ENCODE peak calls at places on chromosomes 1 and 21, in ten cellular contexts. G, F, X, Q, U, W, M, N, H and P are unnamed samples.

GRCh38 chr1:20551945-20552727 is at the start of gene FAM43B:
- DNase-seq in G (no peak), F (no peak), X (peak), Q (peak), U (peak), W (peak), M (no peak), N (no peak), H (no peak), P (no peak)

GRCh38 chr1:209860293-209860881 is 32.6 kb downstream of the UTP25 start:
- DNase-seq in G (peak), F (no peak), X (peak), Q (peak), U (peak), W (peak), M (peak), N (peak), H (peak), P (peak)

GRCh38 chr1:245648749-245649517 is 494.1 kb downstream of the KIF26B start:
- DNase-seq in G (no peak), F (no peak), X (no peak), Q (no peak), U (peak), W (no peak), M (no peak), N (no peak), H (no peak), P (no peak)

GRCh38 chr1:232950919-232951579 is 638 bp downstream of the NTPCR start:
- DNase-seq in G (no peak), F (no peak), X (peak), Q (peak), U (no peak), W (no peak), M (no peak), N (no peak), H (no peak), P (peak)

GRCh38 chr1:234208791-234209190 is 164.5 kb upstream of the COA6 start:
- DNase-seq in G (no peak), F (no peak), X (no peak), Q (no peak), U (no peak), W (no peak), M (no peak), N (no peak), H (no peak), P (no peak)

GRCh38 chr1:205637854-205638468 is 6.2 kb upstream of the ELK4 start:
- DNase-seq in G (no peak), F (no peak), X (no peak), Q (no peak), U (no peak), W (no peak), M (no peak), N (no peak), H (no peak), P (no peak)

GRCh38 chr1:22710688-22711024 is at the start of gene EPHB2:
- DNase-seq in G (no peak), F (no peak), X (no peak), Q (peak), U (no peak), W (no peak), M (no peak), N (peak), H (peak), P (no peak)

GRCh38 chr1:158053276-158053675 is 59.8 kb downstream of the KIRREL1 start:
- DNase-seq in G (no peak), F (no peak), X (no peak), Q (no peak), U (no peak), W (no peak), M (no peak), N (no peak), H (no peak), P (no peak)

GRCh38 chr1:22450421-22451021 is 1.1 kb upstream of the ZBTB40 start:
- DNase-seq in G (peak), F (no peak), X (no peak), Q (no peak), U (peak), W (no peak), M (no peak), N (no peak), H (no peak), P (no peak)

GRCh38 chr1:178262101-178262500 is 168.2 kb downstream of the RASAL2 start:
- DNase-seq in G (peak), F (no peak), X (no peak), Q (peak), U (no peak), W (no peak), M (no peak), N (peak), H (no peak), P (no peak)

GRCh38 chr1:220954321-220954720 is 75.1 kb downstream of the HLX start:
- DNase-seq in G (no peak), F (no peak), X (no peak), Q (no peak), U (no peak), W (no peak), M (no peak), N (no peak), H (no peak), P (no peak)

GRCh38 chr1:245380790-245381535 is 226.2 kb downstream of the KIF26B start:
- DNase-seq in G (no peak), F (no peak), X (peak), Q (peak), U (no peak), W (no peak), M (no peak), N (no peak), H (no peak), P (no peak)

GRCh38 chr1:174204697-174205308 is 45.5 kb downstream of the RABGAP1L start:
- DNase-seq in G (no peak), F (no peak), X (peak), Q (peak), U (no peak), W (no peak), M (no peak), N (no peak), H (no peak), P (peak)

GRCh38 chr1:152806576-152806975 is at the start of gene LCE1C:
- DNase-seq in G (no peak), F (no peak), X (no peak), Q (no peak), U (no peak), W (no peak), M (no peak), N (no peak), H (no peak), P (no peak)

GRCh38 chr1:227213426-227213825 is 104.9 kb downstream of the CDC42BPA start:
- DNase-seq in G (no peak), F (no peak), X (no peak), Q (no peak), U (no peak), W (no peak), M (no peak), N (no peak), H (no peak), P (no peak)

GRCh38 chr1:160836981-160837557 is 25.6 kb downstream of the CD244 start:
- DNase-seq in G (no peak), F (no peak), X (peak), Q (no peak), U (no peak), W (no peak), M (no peak), N (no peak), H (no peak), P (peak)

GRCh38 chr1:234186037-234186688 is 187.1 kb upstream of the COA6 start:
- DNase-seq in G (no peak), F (no peak), X (no peak), Q (peak), U (peak), W (no peak), M (no peak), N (no peak), H (no peak), P (no peak)

GRCh38 chr1:31701137-31701736 is 2.6 kb downstream of the COL16A1 start:
- DNase-seq in G (no peak), F (peak), X (no peak), Q (peak), U (peak), W (peak), M (no peak), N (peak), H (no peak), P (no peak)

GRCh38 chr1:119587328-119587727 is 60.7 kb downstream of the ZNF697 start:
- DNase-seq in G (peak), F (no peak), X (peak), Q (peak), U (no peak), W (no peak), M (no peak), N (peak), H (no peak), P (no peak)

GRCh38 chr1:221693087-221693486 is 48.8 kb downstream of the DUSP10 start:
- DNase-seq in G (no peak), F (no peak), X (peak), Q (no peak), U (no peak), W (no peak), M (no peak), N (no peak), H (no peak), P (no peak)

GRCh38 chr1:8303141-8303540 is 14.8 kb upstream of the SLC45A1 start:
- DNase-seq in G (no peak), F (no peak), X (no peak), Q (peak), U (no peak), W (no peak), M (no peak), N (peak), H (no peak), P (no peak)

GRCh38 chr1:218171302-218171893 is 113.7 kb upstream of the RRP15 start:
- DNase-seq in G (no peak), F (no peak), X (peak), Q (peak), U (no peak), W (no peak), M (no peak), N (peak), H (no peak), P (peak)

GRCh38 chr1:196302981-196303380 is 305.3 kb downstream of the KCNT2 start:
- DNase-seq in G (no peak), F (no peak), X (no peak), Q (peak), U (no peak), W (no peak), M (no peak), N (no peak), H (no peak), P (no peak)

GRCh38 chr1:114274621-114275317 is 121.1 kb upstream of the SYT6 start:
- DNase-seq in G (no peak), F (no peak), X (no peak), Q (no peak), U (no peak), W (no peak), M (no peak), N (no peak), H (no peak), P (no peak)

GRCh38 chr1:192620096-192620495 is 15.9 kb upstream of the RGS13 start:
- DNase-seq in G (no peak), F (no peak), X (no peak), Q (no peak), U (no peak), W (no peak), M (no peak), N (no peak), H (no peak), P (no peak)

GRCh38 chr21:41410767-41411448 is 15.1 kb upstream of the MX1 start:
- DNase-seq in G (no peak), F (no peak), X (no peak), Q (no peak), U (no peak), W (no peak), M (no peak), N (no peak), H (no peak), P (no peak)